ENCODE peak calls at places on chromosomes 11 and 22, in five cellular contexts. One of them, this sample, is unnamed.
A peak's percentile ranks its signal among the peaks of the same experiment; 100 is the strongest.

GRCh38 chr11:78453140-78453935 is 35.7 kb upstream of the GAB2 start:
- DNase-seq in CD4-positive, alpha-beta memory T cell: no peak
- DNase-seq in left ventricle myocardium inferior: no peak
- DNase-seq in ovary: no peak
- DNase-seq in GM23248: no peak
- DNase-seq in this sample: no peak

GRCh38 chr11:48082771-48083170 is 102.4 kb downstream of the PTPRJ start:
- DNase-seq in left ventricle myocardium inferior: no peak
- DNase-seq in GM23248: no peak
- DNase-seq in ovary: no peak
- DNase-seq in CD4-positive, alpha-beta memory T cell: no peak
- DNase-seq in this sample: no peak

GRCh38 chr11:1397146-1397861 is 7.6 kb downstream of the BRSK2 start:
- DNase-seq in CD4-positive, alpha-beta memory T cell: no peak
- DNase-seq in ovary: no peak
- DNase-seq in left ventricle myocardium inferior: no peak
- DNase-seq in GM23248: no peak
- DNase-seq in this sample: no peak

GRCh38 chr11:33941637-33942160 is 49.8 kb upstream of the LMO2 start:
- DNase-seq in GM23248: peak; percentile 57
- DNase-seq in CD4-positive, alpha-beta memory T cell: no peak
- DNase-seq in left ventricle myocardium inferior: peak; percentile 22
- DNase-seq in ovary: no peak
- DNase-seq in this sample: no peak

GRCh38 chr22:48139776-48140175 is 1377.3 kb downstream of the TBC1D22A start:
- DNase-seq in ovary: no peak
- DNase-seq in GM23248: no peak
- DNase-seq in left ventricle myocardium inferior: no peak
- DNase-seq in CD4-positive, alpha-beta memory T cell: no peak
- DNase-seq in this sample: no peak

GRCh38 chr11:33490842-33491370 is 209.7 kb downstream of the C11orf91 start:
- DNase-seq in left ventricle myocardium inferior: no peak
- DNase-seq in CD4-positive, alpha-beta memory T cell: no peak
- DNase-seq in GM23248: no peak
- DNase-seq in ovary: no peak
- DNase-seq in this sample: no peak

GRCh38 chr11:8963569-8964323 is 496 bp downstream of the TMEM9B start:
- DNase-seq in GM23248: peak; percentile 85
- DNase-seq in ovary: peak; percentile 84
- DNase-seq in left ventricle myocardium inferior: peak; percentile 77
- DNase-seq in CD4-positive, alpha-beta memory T cell: peak; percentile 76
- DNase-seq in this sample: peak; percentile 73

GRCh38 chr11:57222239-57222638 is 14.8 kb downstream of the APLNR start:
- DNase-seq in GM23248: no peak
- DNase-seq in CD4-positive, alpha-beta memory T cell: no peak
- DNase-seq in ovary: no peak
- DNase-seq in left ventricle myocardium inferior: no peak
- DNase-seq in this sample: no peak

GRCh38 chr11:30478923-30479322 is 107.2 kb downstream of the MPPED2 start:
- DNase-seq in ovary: no peak
- DNase-seq in GM23248: no peak
- DNase-seq in left ventricle myocardium inferior: peak; percentile 59
- DNase-seq in CD4-positive, alpha-beta memory T cell: no peak
- DNase-seq in this sample: no peak

GRCh38 chr11:75938543-75938942 is 123.5 kb downstream of the UVRAG start:
- DNase-seq in GM23248: peak; percentile 68
- DNase-seq in ovary: no peak
- DNase-seq in CD4-positive, alpha-beta memory T cell: no peak
- DNase-seq in left ventricle myocardium inferior: no peak
- DNase-seq in this sample: no peak

GRCh38 chr22:36966851-36967535 is 52.3 kb downstream of the TST start:
- DNase-seq in ovary: no peak
- DNase-seq in CD4-positive, alpha-beta memory T cell: no peak
- DNase-seq in GM23248: peak; percentile 44
- DNase-seq in left ventricle myocardium inferior: no peak
- DNase-seq in this sample: no peak

GRCh38 chr11:132115454-132115853 is 745.0 kb downstream of the NTM start:
- DNase-seq in CD4-positive, alpha-beta memory T cell: no peak
- DNase-seq in left ventricle myocardium inferior: no peak
- DNase-seq in GM23248: peak; percentile 65
- DNase-seq in ovary: no peak
- DNase-seq in this sample: no peak

GRCh38 chr22:29625090-29625825 is 21.8 kb downstream of the NF2 start:
- DNase-seq in GM23248: peak; percentile 88
- DNase-seq in CD4-positive, alpha-beta memory T cell: peak; percentile 34
- DNase-seq in ovary: peak; percentile 63
- DNase-seq in left ventricle myocardium inferior: no peak
- DNase-seq in this sample: peak; percentile 40

GRCh38 chr11:57566564-57567209 is 785 bp downstream of the UBE2L6 start:
- DNase-seq in CD4-positive, alpha-beta memory T cell: no peak
- DNase-seq in ovary: no peak
- DNase-seq in left ventricle myocardium inferior: no peak
- DNase-seq in GM23248: peak; percentile 55
- DNase-seq in this sample: no peak

GRCh38 chr22:17106785-17107546 is 14.2 kb downstream of the TMEM121B start:
- DNase-seq in ovary: no peak
- DNase-seq in GM23248: no peak
- DNase-seq in CD4-positive, alpha-beta memory T cell: no peak
- DNase-seq in left ventricle myocardium inferior: no peak
- DNase-seq in this sample: no peak

GRCh38 chr11:126546694-126547093 is 191.2 kb downstream of the ST3GAL4 start:
- DNase-seq in GM23248: no peak
- DNase-seq in CD4-positive, alpha-beta memory T cell: no peak
- DNase-seq in left ventricle myocardium inferior: no peak
- DNase-seq in ovary: no peak
- DNase-seq in this sample: no peak

GRCh38 chr11:63738720-63739360 is 29.7 kb downstream of the ZFTA start:
- DNase-seq in CD4-positive, alpha-beta memory T cell: peak; percentile 50
- DNase-seq in left ventricle myocardium inferior: peak; percentile 63
- DNase-seq in ovary: peak; percentile 75
- DNase-seq in GM23248: peak; percentile 75
- DNase-seq in this sample: peak; percentile 64

GRCh38 chr22:27239520-27239919 is 562.0 kb downstream of the MN1 start:
- DNase-seq in ovary: no peak
- DNase-seq in CD4-positive, alpha-beta memory T cell: no peak
- DNase-seq in left ventricle myocardium inferior: no peak
- DNase-seq in GM23248: peak; percentile 37
- DNase-seq in this sample: no peak

GRCh38 chr22:44045171-44045570 is 21.1 kb downstream of the PARVB start:
- DNase-seq in CD4-positive, alpha-beta memory T cell: no peak
- DNase-seq in left ventricle myocardium inferior: no peak
- DNase-seq in GM23248: peak; percentile 75
- DNase-seq in ovary: no peak
- DNase-seq in this sample: no peak

GRCh38 chr11:102402556-102402955 is 50.0 kb downstream of the TMEM123 start:
- DNase-seq in left ventricle myocardium inferior: no peak
- DNase-seq in CD4-positive, alpha-beta memory T cell: no peak
- DNase-seq in GM23248: no peak
- DNase-seq in ovary: no peak
- DNase-seq in this sample: no peak

GRCh38 chr11:64571410-64572091 is 19.5 kb upstream of the SLC22A12 start:
- DNase-seq in ovary: peak; percentile 33
- DNase-seq in GM23248: peak; percentile 58
- DNase-seq in CD4-positive, alpha-beta memory T cell: no peak
- DNase-seq in left ventricle myocardium inferior: no peak
- DNase-seq in this sample: no peak

GRCh38 chr11:64760759-64761417 is 1.1 kb upstream of the PYGM start:
- DNase-seq in CD4-positive, alpha-beta memory T cell: no peak
- DNase-seq in GM23248: no peak
- DNase-seq in ovary: peak; percentile 66
- DNase-seq in left ventricle myocardium inferior: no peak
- DNase-seq in this sample: peak; percentile 39

GRCh38 chr11:125331357-125331756 is 164.7 kb downstream of the FEZ1 start:
- DNase-seq in CD4-positive, alpha-beta memory T cell: no peak
- DNase-seq in ovary: no peak
- DNase-seq in left ventricle myocardium inferior: no peak
- DNase-seq in GM23248: no peak
- DNase-seq in this sample: no peak

GRCh38 chr22:50317178-50317577 is 9.6 kb downstream of the DENND6B start:
- DNase-seq in ovary: no peak
- DNase-seq in GM23248: no peak
- DNase-seq in left ventricle myocardium inferior: no peak
- DNase-seq in CD4-positive, alpha-beta memory T cell: no peak
- DNase-seq in this sample: no peak

GRCh38 chr11:12832828-12833227 is 158.6 kb downstream of the TEAD1 start:
- DNase-seq in GM23248: peak; percentile 62
- DNase-seq in ovary: no peak
- DNase-seq in left ventricle myocardium inferior: no peak
- DNase-seq in CD4-positive, alpha-beta memory T cell: no peak
- DNase-seq in this sample: no peak

GRCh38 chr11:134861490-134862107 is 449.6 kb upstream of the B3GAT1 start:
- DNase-seq in CD4-positive, alpha-beta memory T cell: no peak
- DNase-seq in ovary: no peak
- DNase-seq in left ventricle myocardium inferior: no peak
- DNase-seq in GM23248: no peak
- DNase-seq in this sample: no peak

GRCh38 chr22:30015229-30015797 is 65.0 kb upstream of the HORMAD2 start:
- DNase-seq in CD4-positive, alpha-beta memory T cell: no peak
- DNase-seq in GM23248: no peak
- DNase-seq in left ventricle myocardium inferior: no peak
- DNase-seq in ovary: no peak
- DNase-seq in this sample: no peak

GRCh38 chr11:76074178-76075112 is 131.9 kb downstream of the WNT11 start:
- DNase-seq in GM23248: peak; percentile 81
- DNase-seq in left ventricle myocardium inferior: no peak
- DNase-seq in CD4-positive, alpha-beta memory T cell: no peak
- DNase-seq in ovary: no peak
- DNase-seq in this sample: no peak

GRCh38 chr22:26610072-26610958 is 7.5 kb downstream of the CRYBB1 start:
- DNase-seq in CD4-positive, alpha-beta memory T cell: peak; percentile 11
- DNase-seq in GM23248: peak; percentile 93
- DNase-seq in left ventricle myocardium inferior: peak; percentile 24
- DNase-seq in ovary: no peak
- DNase-seq in this sample: no peak

GRCh38 chr11:3163241-3163981 is 1.7 kb downstream of the OSBPL5 start:
- DNase-seq in CD4-positive, alpha-beta memory T cell: no peak
- DNase-seq in left ventricle myocardium inferior: peak; percentile 16
- DNase-seq in ovary: peak; percentile 33
- DNase-seq in GM23248: peak; percentile 28
- DNase-seq in this sample: no peak

GRCh38 chr11:121366970-121367369 is 74.4 kb downstream of the SC5D start:
- DNase-seq in ovary: no peak
- DNase-seq in CD4-positive, alpha-beta memory T cell: no peak
- DNase-seq in left ventricle myocardium inferior: no peak
- DNase-seq in GM23248: no peak
- DNase-seq in this sample: no peak

GRCh38 chr11:10540546-10540914 is 457 bp downstream of the RNF141 start:
- DNase-seq in left ventricle myocardium inferior: no peak
- DNase-seq in GM23248: no peak
- DNase-seq in ovary: no peak
- DNase-seq in CD4-positive, alpha-beta memory T cell: no peak
- DNase-seq in this sample: no peak

GRCh38 chr11:127643659-127644058 is 643.1 kb upstream of the KIRREL3 start:
- DNase-seq in CD4-positive, alpha-beta memory T cell: no peak
- DNase-seq in left ventricle myocardium inferior: no peak
- DNase-seq in GM23248: no peak
- DNase-seq in ovary: no peak
- DNase-seq in this sample: no peak

GRCh38 chr22:44392446-44392921 is 79.7 kb upstream of the SHISAL1 start:
- DNase-seq in GM23248: peak; percentile 11
- DNase-seq in CD4-positive, alpha-beta memory T cell: no peak
- DNase-seq in left ventricle myocardium inferior: peak; percentile 2
- DNase-seq in ovary: peak; percentile 19
- DNase-seq in this sample: no peak

GRCh38 chr11:100927579-100927978 is 202.0 kb downstream of the PGR start:
- DNase-seq in ovary: no peak
- DNase-seq in CD4-positive, alpha-beta memory T cell: no peak
- DNase-seq in left ventricle myocardium inferior: no peak
- DNase-seq in GM23248: no peak
- DNase-seq in this sample: no peak

GRCh38 chr22:19146215-19146968 is 1.9 kb upstream of the ESS2 start:
- DNase-seq in GM23248: no peak
- DNase-seq in left ventricle myocardium inferior: no peak
- DNase-seq in CD4-positive, alpha-beta memory T cell: no peak
- DNase-seq in ovary: no peak
- DNase-seq in this sample: no peak
- H3K27me3 ChIP-seq in GM23248: peaks cover 27% of the 10 kb centered on the region
- H3K27me3 ChIP-seq in left ventricle myocardium inferior: peaks cover 44% of the 10 kb centered on the region
- H3K27me3 ChIP-seq in CD4-positive, alpha-beta memory T cell: peaks cover 14% of the 10 kb centered on the region
- H3K27me3 ChIP-seq in ovary: peaks cover 4% of the 10 kb centered on the region
- H3K27me3 ChIP-seq in this sample: peaks cover 8% of the 10 kb centered on the region

GRCh38 chr22:39180566-39180965 is 28.1 kb upstream of the CBX7 start:
- DNase-seq in CD4-positive, alpha-beta memory T cell: no peak
- DNase-seq in left ventricle myocardium inferior: no peak
- DNase-seq in ovary: no peak
- DNase-seq in GM23248: no peak
- DNase-seq in this sample: no peak
- H3K27me3 ChIP-seq in CD4-positive, alpha-beta memory T cell: no peaks in the 10 kb centered on the region
- H3K27me3 ChIP-seq in left ventricle myocardium inferior: no peaks in the 10 kb centered on the region
- H3K27me3 ChIP-seq in ovary: no peaks in the 10 kb centered on the region
- H3K27me3 ChIP-seq in GM23248: no peaks in the 10 kb centered on the region
- H3K27me3 ChIP-seq in this sample: no peaks in the 10 kb centered on the region

DNA sequence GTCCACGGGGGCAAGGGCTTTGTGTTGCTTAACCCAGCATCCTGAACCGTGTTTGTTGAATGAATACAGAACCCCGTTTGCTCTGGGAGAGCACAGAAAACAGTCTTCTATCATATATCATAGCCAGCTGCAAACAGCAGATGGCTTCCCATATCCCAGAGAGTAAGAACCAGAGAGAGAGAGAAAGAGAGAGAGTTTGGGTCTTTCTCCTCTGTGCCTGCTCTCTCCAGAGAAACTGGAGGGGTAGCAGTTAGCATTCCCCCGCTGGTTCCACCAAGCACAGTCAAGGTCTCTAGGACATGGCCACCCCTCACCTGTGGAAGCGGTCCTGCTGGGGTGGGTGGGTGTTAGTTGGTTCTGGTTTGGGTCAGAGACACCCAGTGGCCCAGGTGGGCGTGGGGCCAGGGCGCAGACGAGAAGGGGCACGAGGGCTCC is 487 bp upstream of the TIMP3 start:
- DNase-seq in ovary: no peak
- DNase-seq in left ventricle myocardium inferior: no peak
- DNase-seq in GM23248: peak; percentile 48
- DNase-seq in CD4-positive, alpha-beta memory T cell: no peak
- DNase-seq in this sample: no peak
- H3K27me3 ChIP-seq in ovary: no peaks in the 10 kb centered on the region
- H3K27me3 ChIP-seq in left ventricle myocardium inferior: no peaks in the 10 kb centered on the region
- H3K27me3 ChIP-seq in GM23248: no peaks in the 10 kb centered on the region
- H3K27me3 ChIP-seq in CD4-positive, alpha-beta memory T cell: peaks cover 13% of the 10 kb centered on the region
- H3K27me3 ChIP-seq in this sample: no peaks in the 10 kb centered on the region

GRCh38 chr11:117690484-117691205 is 106.4 kb downstream of the DSCAML1 start:
- DNase-seq in CD4-positive, alpha-beta memory T cell: no peak
- DNase-seq in left ventricle myocardium inferior: no peak
- DNase-seq in ovary: no peak
- DNase-seq in GM23248: no peak
- DNase-seq in this sample: no peak

GRCh38 chr11:117688255-117688797 is 108.7 kb downstream of the DSCAML1 start:
- DNase-seq in GM23248: no peak
- DNase-seq in left ventricle myocardium inferior: no peak
- DNase-seq in ovary: no peak
- DNase-seq in CD4-positive, alpha-beta memory T cell: no peak
- DNase-seq in this sample: no peak

GRCh38 chr11:117691501-117691900 is 105.5 kb downstream of the DSCAML1 start:
- DNase-seq in GM23248: no peak
- DNase-seq in ovary: no peak
- DNase-seq in left ventricle myocardium inferior: no peak
- DNase-seq in CD4-positive, alpha-beta memory T cell: no peak
- DNase-seq in this sample: no peak

GRCh38 chr11:117693344-117693743 is 103.7 kb downstream of the DSCAML1 start:
- DNase-seq in CD4-positive, alpha-beta memory T cell: no peak
- DNase-seq in GM23248: no peak
- DNase-seq in ovary: no peak
- DNase-seq in left ventricle myocardium inferior: no peak
- DNase-seq in this sample: no peak

GRCh38 chr11:117691206-117691490 is 105.9 kb downstream of the DSCAML1 start:
- DNase-seq in ovary: no peak
- DNase-seq in CD4-positive, alpha-beta memory T cell: no peak
- DNase-seq in GM23248: no peak
- DNase-seq in left ventricle myocardium inferior: no peak
- DNase-seq in this sample: no peak
- H3K27me3 ChIP-seq in ovary: no peaks in the 10 kb centered on the region
- H3K27me3 ChIP-seq in CD4-positive, alpha-beta memory T cell: no peaks in the 10 kb centered on the region
- H3K27me3 ChIP-seq in GM23248: peaks cover 18% of the 10 kb centered on the region
- H3K27me3 ChIP-seq in left ventricle myocardium inferior: no peaks in the 10 kb centered on the region
- H3K27me3 ChIP-seq in this sample: no peaks in the 10 kb centered on the region